ENCODE peak calls at places on chromosomes 3 and 15, in four cellular contexts. O is WTC11, V is GM12878, I is K562. M is an unnamed sample.

GRCh38 chr15:74584779-74585178 is 30.9 kb upstream of the CLK3 start:
- DNase-seq in O (no peak), I (peak), V (no peak), M (no peak)

GRCh38 chr15:36373549-36373948 is 205.9 kb upstream of the CDIN1 start:
- DNase-seq in O (no peak), V (no peak), I (no peak), M (no peak)

GRCh38 chr3:49804141-49805041 is 1.3 kb downstream of the INKA1 start:
- DNase-seq in I (no peak), O (no peak), V (no peak), M (no peak)

GRCh38 chr3:14568269-14568668 is 28.1 kb upstream of the GRIP2 start:
- DNase-seq in V (no peak), O (no peak), I (no peak), M (no peak)

GRCh38 chr3:179156170-179156569 is 8.0 kb downstream of the PIK3CA start:
- DNase-seq in I (no peak), O (no peak), V (no peak), M (no peak)

GRCh38 chr3:82643948-82644347 is 882.5 kb upstream of the GBE1 start:
- DNase-seq in V (no peak), I (no peak), O (peak), M (peak)

GRCh38 chr15:45719490-45719889 is 84.7 kb downstream of the SQOR start:
- DNase-seq in O (no peak), V (no peak), I (no peak), M (no peak)

GRCh38 chr3:14784087-14784596 is 34.6 kb upstream of the FGD5 start:
- DNase-seq in I (no peak), V (no peak), O (peak), M (no peak)

GRCh38 chr3:120429921-120430361 is 20.9 kb downstream of the FSTL1 start:
- DNase-seq in O (no peak), I (no peak), V (no peak), M (no peak)

GRCh38 chr15:96264801-96265515 is 65.5 kb upstream of the NR2F2 start:
- DNase-seq in O (no peak), I (peak), V (no peak), M (peak)

GRCh38 chr3:13932578-13933295 is 52.9 kb upstream of the WNT7A start:
- DNase-seq in O (no peak), I (peak), V (no peak), M (no peak)

GRCh38 chr3:61172684-61173083 is 78.6 kb downstream of the FHIT start:
- DNase-seq in V (no peak), I (no peak), O (peak), M (peak)

GRCh38 chr15:96334017-96334704 is 3.7 kb downstream of the NR2F2 start:
- DNase-seq in V (no peak), O (peak), I (no peak), M (no peak)

GRCh38 chr3:195249858-195250464 is 21.0 kb downstream of the XXYLT1 start:
- DNase-seq in O (no peak), V (no peak), I (no peak), M (no peak)

GRCh38 chr3:13518516-13519351 is 30.2 kb upstream of the FBLN2 start:
- DNase-seq in V (no peak), I (no peak), O (no peak), M (no peak)

GRCh38 chr3:178845446-178846118 is 226.0 kb downstream of the ZMAT3 start:
- DNase-seq in V (no peak), O (no peak), I (no peak), M (no peak)

GRCh38 chr3:190044142-190044541 is 76.6 kb downstream of the P3H2 start:
- DNase-seq in I (no peak), O (no peak), V (no peak), M (no peak)

GRCh38 chr3:190044974-190045373 is 75.7 kb downstream of the P3H2 start:
- DNase-seq in V (no peak), I (no peak), O (no peak), M (no peak)

GRCh38 chr3:190040145-190040544 is 80.6 kb downstream of the P3H2 start:
- DNase-seq in O (no peak), V (no peak), I (no peak), M (no peak)

GRCh38 chr3:190038050-190038631 is 82.6 kb downstream of the P3H2 start:
- DNase-seq in O (no peak), V (no peak), I (no peak), M (no peak)

DNA sequence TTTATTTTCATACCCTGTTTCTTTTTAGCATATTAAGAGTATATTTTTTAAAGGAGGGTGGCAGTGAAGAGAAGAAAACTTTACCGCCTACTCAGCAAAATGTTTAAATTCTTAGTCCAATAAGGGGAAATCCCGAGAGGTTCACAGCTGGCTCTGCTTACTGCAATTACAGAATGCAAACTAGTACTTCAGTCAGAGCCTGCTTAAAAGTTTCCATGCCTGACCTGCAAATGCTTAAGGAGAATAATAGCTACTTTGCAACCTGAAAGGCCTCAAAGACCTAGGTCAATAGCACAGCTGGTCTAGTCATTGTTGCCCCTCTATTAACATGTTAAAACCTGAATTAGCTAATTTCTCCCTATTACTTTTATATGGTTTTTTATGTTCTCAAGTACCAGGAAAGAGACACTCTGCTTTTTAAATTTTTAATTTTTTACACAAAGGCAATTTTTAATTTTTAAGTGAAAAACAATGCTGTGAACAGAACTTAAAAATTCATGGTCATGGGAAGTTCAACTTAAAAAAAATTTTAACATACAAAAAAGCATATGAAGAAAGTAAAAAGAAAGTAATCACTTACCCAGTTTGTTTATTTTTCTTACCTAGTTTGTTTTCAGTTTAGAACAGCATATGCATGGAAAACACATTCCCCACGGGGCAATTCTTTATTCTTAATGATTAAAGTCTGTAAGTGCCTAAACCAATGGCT is 79.2 kb downstream of the P3H2 start:
- DNase-seq in O (no peak), I (no peak), V (peak), M (no peak)
- TF ChIP-seq CBFB in O (no peak), I (no peak), V (no peak), M (no peak)

GRCh38 chr15:89513284-89513683 is 16.9 kb upstream of the RHCG start:
- DNase-seq in I (no peak), V (no peak), O (no peak), M (no peak)
- TF ChIP-seq CBFB in I (no peak), V (no peak), O (no peak), M (no peak)

GRCh38 chr15:61101543-61101942 is 127.6 kb downstream of the RORA start:
- DNase-seq in O (no peak), I (no peak), V (no peak), M (no peak)

GRCh38 chr15:61102281-61102680 is 126.8 kb downstream of the RORA start:
- DNase-seq in O (no peak), V (no peak), I (no peak), M (no peak)

GRCh38 chr15:61103026-61103425 is 126.1 kb downstream of the RORA start:
- DNase-seq in I (no peak), O (no peak), V (no peak), M (no peak)

GRCh38 chr15:61099030-61099800 is 129.9 kb downstream of the RORA start:
- DNase-seq in I (no peak), V (no peak), O (no peak), M (no peak)

DNA sequence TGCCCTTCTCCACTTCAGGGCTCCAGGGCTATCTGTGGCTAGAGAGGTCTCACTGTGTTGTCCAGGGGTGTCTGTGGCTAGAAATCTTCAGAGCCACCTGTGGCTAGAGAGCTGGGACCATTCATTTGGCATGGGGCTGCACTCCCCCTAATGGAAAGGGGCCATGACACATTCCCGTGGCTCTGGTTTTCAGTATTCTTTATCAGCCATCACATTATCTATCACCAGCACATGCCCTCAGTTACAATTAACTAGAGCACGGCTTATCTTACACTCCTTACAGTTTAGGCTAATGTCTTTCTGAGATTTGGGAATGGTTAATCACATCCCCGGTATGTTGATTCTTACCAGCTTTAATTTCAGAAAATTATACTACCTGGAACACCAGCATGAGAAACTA is 128.6 kb downstream of the RORA start:
- DNase-seq in I (no peak), O (no peak), V (no peak), M (no peak)
- TF ChIP-seq CBFB in I (no peak), O (no peak), V (no peak), M (no peak)

GRCh38 chr15:65231306-65231705 is 20.0 kb upstream of the CILP start:
- DNase-seq in V (no peak), I (no peak), O (no peak), M (no peak)

GRCh38 chr15:65233651-65234050 is 22.4 kb upstream of the CILP start:
- DNase-seq in O (no peak), V (no peak), I (no peak), M (no peak)

DNA sequence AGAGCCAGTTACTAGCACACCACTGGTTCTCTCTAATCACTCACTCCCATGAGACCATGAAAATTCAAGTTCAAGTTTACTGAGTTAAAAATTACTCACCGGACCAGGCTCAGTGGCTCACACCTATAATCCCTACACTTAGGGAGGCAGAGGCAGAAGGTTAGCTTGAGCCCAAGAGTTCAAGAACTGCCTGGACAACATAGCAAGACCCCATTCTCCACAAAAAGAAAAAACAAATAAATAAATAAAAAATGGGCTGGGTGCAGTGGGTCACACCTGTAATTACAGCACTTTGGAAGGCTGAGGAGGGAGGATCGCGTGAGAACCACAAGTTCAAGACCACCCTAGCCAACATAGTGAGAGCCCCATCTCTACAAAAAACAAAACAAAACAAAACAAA is 21.2 kb upstream of the CILP start:
- DNase-seq in I (no peak), O (no peak), V (no peak), M (no peak)
- TF ChIP-seq CBFB in I (no peak), O (no peak), V (no peak), M (no peak)

GRCh38 chr15:88649286-88649733 is 10.5 kb downstream of the ISG20 start:
- DNase-seq in O (no peak), V (no peak), I (no peak), M (peak)
- TF ChIP-seq CBFB in O (no peak), V (no peak), I (no peak), M (no peak)

GRCh38 chr3:8980756-8981257 is 17.5 kb upstream of the RAD18 start:
- DNase-seq in O (no peak), I (no peak), V (no peak), M (no peak)
- TF ChIP-seq CBFB in O (no peak), I (no peak), V (no peak), M (no peak)

GRCh38 chr3:123285066-123285465 is 83.3 kb downstream of the SEC22A start:
- DNase-seq in I (no peak), O (no peak), V (no peak), M (no peak)

GRCh38 chr3:123285479-123285878 is 83.7 kb downstream of the SEC22A start:
- DNase-seq in O (no peak), V (no peak), I (no peak), M (no peak)

GRCh38 chr3:123285931-123286307 is 84.2 kb downstream of the SEC22A start:
- DNase-seq in O (no peak), V (no peak), I (no peak), M (no peak)

GRCh38 chr3:123287051-123287961 is 85.6 kb downstream of the SEC22A start:
- DNase-seq in O (no peak), V (no peak), I (no peak), M (no peak)

GRCh38 chr3:123286308-123287023 is 84.7 kb downstream of the SEC22A start:
- DNase-seq in V (no peak), I (peak), O (peak), M (peak)
- TF ChIP-seq CBFB in V (no peak), I (no peak), O (no peak), M (no peak)

DNA sequence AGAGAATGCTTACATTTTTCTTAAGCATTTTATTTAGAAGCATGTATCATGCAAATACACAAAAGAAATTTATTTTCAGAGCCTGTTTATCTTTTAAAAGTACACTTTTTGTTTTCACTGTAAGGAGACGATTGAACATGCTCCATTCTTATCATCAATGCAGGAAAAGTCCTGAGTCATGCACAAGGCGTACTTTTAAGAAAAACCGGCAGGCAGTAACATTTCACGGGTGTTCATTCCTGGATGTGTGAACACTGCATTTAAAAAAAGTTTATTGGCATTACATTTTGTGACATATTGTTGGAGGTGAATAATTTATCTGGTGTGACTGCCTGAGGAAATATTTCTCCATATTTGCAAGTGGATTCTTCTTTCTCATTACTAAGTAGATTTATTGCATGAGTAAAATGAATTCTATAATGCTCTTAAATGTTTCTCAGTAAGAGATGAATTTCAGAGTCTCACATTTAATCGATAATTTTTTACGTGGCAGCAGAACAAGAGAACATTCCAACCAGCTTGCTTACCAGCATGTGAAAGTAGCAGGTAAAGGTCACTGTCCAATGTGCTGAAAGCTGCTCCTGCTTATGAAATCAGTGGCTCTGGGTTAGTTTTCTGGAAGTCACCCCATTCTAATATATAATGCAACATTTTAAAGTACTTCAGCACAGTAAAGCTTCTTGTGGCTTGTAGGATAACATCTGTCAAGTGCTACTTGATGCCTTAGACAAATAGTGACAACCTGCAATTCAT is 87.0 kb downstream of the SV2B start:
- DNase-seq in V (no peak), I (no peak), O (no peak), M (peak)
- TF ChIP-seq CBFB in V (no peak), I (no peak), O (no peak), M (no peak)

GRCh38 chr3:125591116-125591755 is 4.1 kb downstream of the OSBPL11 start:
- DNase-seq in O (no peak), V (no peak), I (no peak), M (no peak)

GRCh38 chr3:125594581-125595011 is 701 bp downstream of the OSBPL11 start:
- DNase-seq in V (no peak), I (no peak), O (no peak), M (no peak)

GRCh38 chr3:125589743-125590142 is 5.6 kb downstream of the OSBPL11 start:
- DNase-seq in O (no peak), V (no peak), I (no peak), M (no peak)

GRCh38 chr3:125593991-125594574 is 1.2 kb downstream of the OSBPL11 start:
- DNase-seq in I (no peak), O (no peak), V (no peak), M (no peak)
- TF ChIP-seq CBFB in I (no peak), O (no peak), V (no peak), M (no peak)

GRCh38 chr3:185069583-185070030 is 83.3 kb downstream of the C3orf70 start:
- DNase-seq in V (no peak), I (no peak), O (peak), M (peak)
- TF ChIP-seq CBFB in V (no peak), I (no peak), O (no peak), M (no peak)

M was measured in HepG2.